ENCODE peak calls at places on chromosomes 5 and 9, in seven cellular contexts. E is NCI-H748 treated with DMSO at 0.1 percent for 48 hours, Z is EH, F is NCI-H510A treated with DMSO at 0.1 percent for 48 hours, M is HuH-7.5, Y is HS-27A, H is NCI-H1105. B is an unnamed sample.

GRCh38 chr9:133370680-133371079 is 5.2 kb downstream of the SURF4 start:
- DNase-seq in E (no peak), H (no peak), F (no peak), M (no peak), Y (no peak), Z (no peak), B (no peak)

GRCh38 chr9:80030801-80031200 is 459.0 kb downstream of the TLE4 start:
- DNase-seq in M (no peak), E (no peak), Y (no peak), Z (peak), H (no peak), F (no peak), B (no peak)

GRCh38 chr9:98536542-98537173 is 172.1 kb downstream of the GABBR2 start:
- DNase-seq in Y (no peak), M (no peak), Z (no peak), H (no peak), E (peak), F (no peak), B (peak)

GRCh38 chr9:91837982-91838731 is 111.9 kb downstream of the ROR2 start:
- DNase-seq in Y (no peak), F (peak), E (peak), M (no peak), Z (no peak), H (peak), B (peak)

GRCh38 chr5:182126-182525 is 9.2 kb upstream of the LRRC14B start:
- DNase-seq in Z (no peak), E (no peak), F (no peak), Y (no peak), M (no peak), H (no peak), B (no peak)

GRCh38 chr5:168114444-168115017 is 176.9 kb upstream of the WWC1 start:
- DNase-seq in E (peak), F (peak), M (peak), Z (peak), H (peak), Y (no peak), B (peak)

GRCh38 chr5:141822134-141822533 is 56.1 kb downstream of the PCDH1 start:
- DNase-seq in H (no peak), F (no peak), Z (peak), E (no peak), M (no peak), Y (no peak), B (no peak)

GRCh38 chr5:133618141-133618540 is 5.8 kb upstream of the FSTL4 start:
- DNase-seq in F (peak), M (no peak), H (no peak), Z (no peak), E (no peak), Y (no peak), B (no peak)

GRCh38 chr9:84485539-84485938 is 145.0 kb upstream of the SLC28A3 start:
- DNase-seq in F (peak), M (no peak), Y (no peak), Z (no peak), H (no peak), E (no peak), B (no peak)

GRCh38 chr5:98769006-98769255 is 4.5 kb upstream of the RGMB start:
- DNase-seq in M (no peak), Y (no peak), Z (no peak), H (no peak), E (peak), F (no peak), B (no peak)

GRCh38 chr9:108125541-108125940 is 636.0 kb upstream of the KLF4 start:
- DNase-seq in E (no peak), M (no peak), Y (no peak), Z (peak), H (no peak), F (no peak), B (no peak)

GRCh38 chr9:93100265-93100636 is 4.2 kb downstream of the CARD19 start:
- DNase-seq in Z (no peak), F (no peak), H (no peak), Y (no peak), E (no peak), M (no peak), B (no peak)

GRCh38 chr5:161660806-161661205 is 24.7 kb upstream of the GABRA6 start:
- DNase-seq in F (no peak), M (no peak), E (no peak), Y (no peak), H (no peak), Z (no peak), B (no peak)

GRCh38 chr9:89477395-89477794 is 20.5 kb downstream of the SEMA4D start:
- DNase-seq in H (no peak), Y (no peak), E (no peak), M (no peak), F (no peak), Z (no peak), B (no peak)

GRCh38 chr9:124180557-124180956 is 77.2 kb upstream of the NEK6 start:
- DNase-seq in Z (peak), E (no peak), H (peak), Y (no peak), M (no peak), F (no peak), B (peak)

GRCh38 chr9:89661391-89661949 is 56.7 kb downstream of the GADD45G start:
- DNase-seq in M (no peak), H (no peak), Y (no peak), Z (peak), E (no peak), F (peak), B (no peak)

GRCh38 chr5:154308457-154309360 is 118.2 kb downstream of the GALNT10 start:
- DNase-seq in F (no peak), Z (peak), M (no peak), Y (no peak), E (no peak), H (no peak), B (no peak)

GRCh38 chr5:112535339-112535738 is 116.3 kb upstream of the EPB41L4A start:
- DNase-seq in H (no peak), F (no peak), Y (no peak), E (no peak), Z (no peak), M (no peak), B (no peak)

GRCh38 chr5:75055727-75056144 is 3.4 kb upstream of the GCNT4 start:
- DNase-seq in Y (no peak), E (no peak), F (no peak), H (no peak), Z (peak), M (no peak), B (no peak)

GRCh38 chr5:72163349-72163983 is 56.2 kb downstream of the MAP1B start:
- DNase-seq in H (no peak), E (no peak), F (no peak), Z (no peak), Y (no peak), M (no peak), B (no peak)

GRCh38 chr5:127944125-127944524 is 139.4 kb upstream of the SLC12A2 start:
- DNase-seq in F (no peak), M (no peak), H (no peak), E (no peak), Z (no peak), Y (no peak), B (no peak)

GRCh38 chr5:150055707-150056443 is 30.5 kb downstream of the CSF1R start:
- DNase-seq in Y (no peak), Z (no peak), F (no peak), H (no peak), E (no peak), M (no peak), B (no peak)

GRCh38 chr9:112091805-112092204 is 83.3 kb downstream of the SUSD1 start:
- DNase-seq in Y (no peak), E (no peak), F (no peak), M (no peak), H (peak), Z (peak), B (peak)

GRCh38 chr9:16092627-16093091 is 539.8 kb downstream of the CCDC171 start:
- DNase-seq in Y (no peak), H (no peak), F (no peak), Z (no peak), E (no peak), M (no peak), B (no peak)

GRCh38 chr5:124309241-124309977 is 437.0 kb downstream of the ZNF608 start:
- DNase-seq in E (no peak), F (no peak), Z (no peak), H (no peak), Y (no peak), M (no peak), B (no peak)

GRCh38 chr5:126363658-126364057 is 59.6 kb upstream of the GRAMD2B start:
- DNase-seq in E (no peak), M (no peak), Y (no peak), H (no peak), Z (peak), F (no peak), B (no peak)

GRCh38 chr5:143051244-143052058 is 281.3 kb downstream of the ARHGAP26 start:
- DNase-seq in M (peak), H (peak), Y (no peak), E (peak), Z (peak), F (peak), B (peak)

GRCh38 chr5:114857951-114858401 is 311.7 kb downstream of the TRIM36 start:
- DNase-seq in H (no peak), M (no peak), Y (no peak), E (no peak), F (no peak), Z (no peak), B (no peak)

GRCh38 chr5:35061216-35061615 is 13.5 kb upstream of the AGXT2 start:
- DNase-seq in Z (peak), E (no peak), M (no peak), F (no peak), H (no peak), Y (no peak), B (no peak)

GRCh38 chr5:78544531-78545200 is 103.9 kb downstream of the LHFPL2 start:
- DNase-seq in F (no peak), E (no peak), Y (no peak), M (no peak), H (no peak), Z (peak), B (no peak)

GRCh38 chr9:26026423-26027100 is 348.3 kb upstream of the TUSC1 start:
- DNase-seq in Z (no peak), H (no peak), Y (no peak), E (no peak), F (no peak), M (no peak), B (no peak)

GRCh38 chr5:102554728-102555127 is 55.9 kb upstream of the SLCO6A1 start:
- DNase-seq in F (peak), E (peak), H (no peak), Z (no peak), Y (no peak), M (no peak), B (no peak)

GRCh38 chr5:91848453-91848852 is 465.3 kb upstream of the ARRDC3 start:
- DNase-seq in F (no peak), Z (peak), M (no peak), E (no peak), H (no peak), Y (peak), B (no peak)

GRCh38 chr5:92378961-92379611 is 996.0 kb upstream of the ARRDC3 start:
- DNase-seq in H (no peak), M (no peak), Z (peak), Y (no peak), F (no peak), E (no peak), B (no peak)

GRCh38 chr9:35258665-35259474 is 97.1 kb downstream of the UNC13B start:
- DNase-seq in F (peak), H (peak), M (no peak), E (peak), Z (peak), Y (no peak), B (peak)

GRCh38 chr9:112396416-112396815 is 16.5 kb downstream of the HSDL2 start:
- DNase-seq in Z (no peak), H (no peak), M (no peak), F (no peak), E (no peak), Y (no peak), B (no peak)

GRCh38 chr9:133490865-133491655 is 12.2 kb upstream of the SLC2A6 start:
- DNase-seq in M (no peak), H (no peak), Y (no peak), F (no peak), E (no peak), Z (no peak), B (no peak)

GRCh38 chr5:35458824-35459207 is 158.8 kb upstream of the SPEF2 start:
- DNase-seq in M (no peak), E (peak), F (no peak), Z (no peak), Y (no peak), H (peak), B (no peak)

GRCh38 chr5:77168187-77168883 is 42.1 kb upstream of the PDE8B start:
- DNase-seq in Z (peak), E (no peak), M (no peak), H (no peak), Y (peak), F (no peak), B (peak)